ENCODE peak calls at places on chromosomes 7 and 10, in ten cellular contexts. One of them, this sample, is unnamed.

GRCh38 chr7:15457959-15458955 is 103.6 kb downstream of the AGMO start:
- DNase-seq in CD8-positive, alpha-beta T cell: no peak
- DNase-seq in Calu3: no peak
- DNase-seq in aorta: no peak
- DNase-seq in caudate nucleus: no peak
- DNase-seq in activated CD8-positive, alpha-beta memory T cell treated with anti-CD3 and anti-CD28 coated beads for 4 hours: no peak
- DNase-seq in NCI-H2081: no peak
- DNase-seq in posterior cingulate gyrus: no peak
- DNase-seq in left ventricle myocardium superior: no peak
- DNase-seq in mammary epithelial cell: no peak
- DNase-seq in this sample: no peak

GRCh38 chr10:22156750-22157149 is 61.1 kb downstream of the EBLN1 start:
- DNase-seq in mammary epithelial cell: no peak
- DNase-seq in caudate nucleus: no peak
- DNase-seq in posterior cingulate gyrus: no peak
- DNase-seq in NCI-H2081: no peak
- DNase-seq in left ventricle myocardium superior: no peak
- DNase-seq in activated CD8-positive, alpha-beta memory T cell treated with anti-CD3 and anti-CD28 coated beads for 4 hours: no peak
- DNase-seq in aorta: no peak
- DNase-seq in CD8-positive, alpha-beta T cell: no peak
- DNase-seq in Calu3: no peak
- DNase-seq in this sample: no peak

GRCh38 chr10:61837748-61838055 is 63.8 kb upstream of the ARID5B start:
- DNase-seq in aorta: no peak
- DNase-seq in NCI-H2081: no peak
- DNase-seq in Calu3: no peak
- DNase-seq in CD8-positive, alpha-beta T cell: no peak
- DNase-seq in activated CD8-positive, alpha-beta memory T cell treated with anti-CD3 and anti-CD28 coated beads for 4 hours: no peak
- DNase-seq in caudate nucleus: no peak
- DNase-seq in mammary epithelial cell: no peak
- DNase-seq in posterior cingulate gyrus: no peak
- DNase-seq in left ventricle myocardium superior: no peak
- DNase-seq in this sample: no peak

GRCh38 chr7:151126500-151127137 is 40.3 kb downstream of the AGAP3 start:
- DNase-seq in mammary epithelial cell: no peak
- DNase-seq in CD8-positive, alpha-beta T cell: no peak
- DNase-seq in posterior cingulate gyrus: no peak
- DNase-seq in Calu3: no peak
- DNase-seq in left ventricle myocardium superior: no peak
- DNase-seq in caudate nucleus: no peak
- DNase-seq in activated CD8-positive, alpha-beta memory T cell treated with anti-CD3 and anti-CD28 coated beads for 4 hours: no peak
- DNase-seq in NCI-H2081: no peak
- DNase-seq in aorta: no peak
- DNase-seq in this sample: no peak

GRCh38 chr7:129122751-129123516 is 21.6 kb upstream of the TSPAN33 start:
- DNase-seq in NCI-H2081: no peak
- DNase-seq in Calu3: no peak
- DNase-seq in mammary epithelial cell: peak
- DNase-seq in caudate nucleus: no peak
- DNase-seq in posterior cingulate gyrus: no peak
- DNase-seq in activated CD8-positive, alpha-beta memory T cell treated with anti-CD3 and anti-CD28 coated beads for 4 hours: no peak
- DNase-seq in left ventricle myocardium superior: no peak
- DNase-seq in aorta: no peak
- DNase-seq in CD8-positive, alpha-beta T cell: no peak
- DNase-seq in this sample: no peak

GRCh38 chr10:9172276-9172675 is 1117.8 kb downstream of the GATA3 start:
- DNase-seq in CD8-positive, alpha-beta T cell: no peak
- DNase-seq in posterior cingulate gyrus: no peak
- DNase-seq in activated CD8-positive, alpha-beta memory T cell treated with anti-CD3 and anti-CD28 coated beads for 4 hours: no peak
- DNase-seq in mammary epithelial cell: no peak
- DNase-seq in caudate nucleus: no peak
- DNase-seq in left ventricle myocardium superior: no peak
- DNase-seq in Calu3: no peak
- DNase-seq in aorta: no peak
- DNase-seq in NCI-H2081: no peak
- DNase-seq in this sample: no peak

GRCh38 chr7:101676956-101677355 is 47.9 kb upstream of the MYL10 start:
- DNase-seq in CD8-positive, alpha-beta T cell: no peak
- DNase-seq in posterior cingulate gyrus: no peak
- DNase-seq in Calu3: no peak
- DNase-seq in mammary epithelial cell: no peak
- DNase-seq in NCI-H2081: no peak
- DNase-seq in aorta: no peak
- DNase-seq in caudate nucleus: no peak
- DNase-seq in activated CD8-positive, alpha-beta memory T cell treated with anti-CD3 and anti-CD28 coated beads for 4 hours: no peak
- DNase-seq in left ventricle myocardium superior: no peak
- DNase-seq in this sample: no peak

GRCh38 chr10:102813734-102814455 is 23.3 kb downstream of the CYP17A1 start:
- DNase-seq in left ventricle myocardium superior: peak
- DNase-seq in activated CD8-positive, alpha-beta memory T cell treated with anti-CD3 and anti-CD28 coated beads for 4 hours: no peak
- DNase-seq in CD8-positive, alpha-beta T cell: no peak
- DNase-seq in NCI-H2081: no peak
- DNase-seq in caudate nucleus: no peak
- DNase-seq in aorta: peak
- DNase-seq in posterior cingulate gyrus: peak
- DNase-seq in Calu3: no peak
- DNase-seq in mammary epithelial cell: no peak
- DNase-seq in this sample: no peak

GRCh38 chr10:125802739-125803138 is 20.3 kb downstream of the UROS start:
- DNase-seq in posterior cingulate gyrus: no peak
- DNase-seq in left ventricle myocardium superior: no peak
- DNase-seq in CD8-positive, alpha-beta T cell: no peak
- DNase-seq in mammary epithelial cell: peak
- DNase-seq in aorta: no peak
- DNase-seq in caudate nucleus: no peak
- DNase-seq in activated CD8-positive, alpha-beta memory T cell treated with anti-CD3 and anti-CD28 coated beads for 4 hours: no peak
- DNase-seq in NCI-H2081: no peak
- DNase-seq in Calu3: no peak
- DNase-seq in this sample: no peak

GRCh38 chr10:133044502-133044901 is 43.2 kb upstream of the ADGRA1 start:
- DNase-seq in NCI-H2081: no peak
- DNase-seq in CD8-positive, alpha-beta T cell: no peak
- DNase-seq in Calu3: no peak
- DNase-seq in mammary epithelial cell: no peak
- DNase-seq in caudate nucleus: no peak
- DNase-seq in activated CD8-positive, alpha-beta memory T cell treated with anti-CD3 and anti-CD28 coated beads for 4 hours: no peak
- DNase-seq in left ventricle myocardium superior: peak
- DNase-seq in aorta: no peak
- DNase-seq in posterior cingulate gyrus: no peak
- DNase-seq in this sample: no peak

GRCh38 chr10:73910764-73911552 is at the start of gene PLAU:
- DNase-seq in caudate nucleus: no peak
- DNase-seq in posterior cingulate gyrus: peak
- DNase-seq in aorta: peak
- DNase-seq in mammary epithelial cell: peak
- DNase-seq in NCI-H2081: no peak
- DNase-seq in Calu3: peak
- DNase-seq in activated CD8-positive, alpha-beta memory T cell treated with anti-CD3 and anti-CD28 coated beads for 4 hours: no peak
- DNase-seq in CD8-positive, alpha-beta T cell: peak
- DNase-seq in left ventricle myocardium superior: peak
- DNase-seq in this sample: no peak

GRCh38 chr7:142774826-142775225 is 4.1 kb downstream of the PRSS2 start:
- DNase-seq in activated CD8-positive, alpha-beta memory T cell treated with anti-CD3 and anti-CD28 coated beads for 4 hours: no peak
- DNase-seq in caudate nucleus: no peak
- DNase-seq in left ventricle myocardium superior: no peak
- DNase-seq in aorta: no peak
- DNase-seq in CD8-positive, alpha-beta T cell: no peak
- DNase-seq in NCI-H2081: no peak
- DNase-seq in mammary epithelial cell: no peak
- DNase-seq in Calu3: no peak
- DNase-seq in posterior cingulate gyrus: no peak
- DNase-seq in this sample: no peak

This sample was measured in CD4-positive, alpha-beta T cell.